ENCODE peak calls at places on chromosomes 5 and 9, in six cellular contexts. F is MM.1S, A is adrenal gland, I is IMR-90, J is heart right ventricle, V is Caco-2. L is an unnamed sample.

GRCh38 chr5:43041131-43041668 is 1.1 kb upstream of the ANXA2R start:
- DNase-seq in F (no peak), A (peak), I (no peak), J (peak), V (peak), L (peak)

GRCh38 chr5:11174601-11175000 is 413.6 kb upstream of the DAP start:
- DNase-seq in F (no peak), A (no peak), I (no peak), J (no peak), V (no peak), L (no peak)

GRCh38 chr5:130871346-130872086 is 293.5 kb downstream of the HINT1 start:
- DNase-seq in F (peak), A (no peak), I (peak), J (peak), V (peak), L (peak)

GRCh38 chr5:114055810-114056476 is 305.9 kb upstream of the KCNN2 start:
- DNase-seq in F (no peak), A (peak), I (peak), J (peak), V (no peak), L (peak)

GRCh38 chr5:60334281-60334713 is 365.7 kb downstream of the DEPDC1B start:
- DNase-seq in F (no peak), A (no peak), I (peak), J (no peak), V (no peak), L (no peak)

GRCh38 chr5:134077926-134078580 is 36.4 kb upstream of the TCF7 start:
- DNase-seq in F (no peak), A (no peak), I (no peak), J (no peak), V (no peak), L (no peak)

GRCh38 chr9:107881625-107882300 is 392.2 kb upstream of the KLF4 start:
- DNase-seq in F (no peak), A (no peak), I (peak), J (no peak), V (no peak), L (no peak)

GRCh38 chr9:85200726-85201402 is 531.3 kb downstream of the NTRK2 start:
- DNase-seq in F (no peak), A (no peak), I (no peak), J (no peak), V (no peak), L (no peak)

GRCh38 chr5:124706729-124707361 is 39.6 kb downstream of the ZNF608 start:
- DNase-seq in F (no peak), A (no peak), I (peak), J (peak), V (peak), L (peak)

GRCh38 chr5:122501087-122501435 is 189.0 kb downstream of the SNCAIP start:
- DNase-seq in F (no peak), A (no peak), I (peak), J (no peak), V (no peak), L (no peak)

GRCh38 chr9:80931163-80931562 is 758.2 kb downstream of the TLE1 start:
- DNase-seq in F (no peak), A (no peak), I (no peak), J (no peak), V (no peak), L (no peak)

GRCh38 chr5:27969157-27969556 is 930.8 kb upstream of the CDH9 start:
- DNase-seq in F (peak), A (no peak), I (no peak), J (no peak), V (no peak), L (no peak)

GRCh38 chr9:35763803-35764202 is 9.7 kb upstream of the MSMP start:
- DNase-seq in F (no peak), A (no peak), I (no peak), J (no peak), V (no peak), L (no peak)
- H3K4me3 ChIP-seq in F (no peak), A (no peak), I (no peak), J (no peak), V (no peak), L (no peak)

GRCh38 chr5:53381-54174 is 38.4 kb upstream of the PLEKHG4B start:
- DNase-seq in F (no peak), A (peak), I (peak), J (no peak), V (peak), L (peak)
- H3K4me3 ChIP-seq in F (no peak), A (no peak), I (peak), J (peak), V (peak), L (peak)

GRCh38 chr5:152124413-152125082 is 199.9 kb upstream of the GLRA1 start:
- DNase-seq in F (no peak), A (no peak), I (no peak), J (no peak), V (no peak), L (no peak)
- H3K4me3 ChIP-seq in F (no peak), A (no peak), I (no peak), J (no peak), V (no peak), L (no peak)

GRCh38 chr9:131552030-131552429 is 6.7 kb downstream of the PRRT1B start:
- DNase-seq in F (no peak), A (no peak), I (no peak), J (no peak), V (no peak), L (no peak)

GRCh38 chr9:131543141-131543540 is 2.2 kb upstream of the PRRT1B start:
- DNase-seq in F (no peak), A (no peak), I (no peak), J (no peak), V (no peak), L (no peak)

GRCh38 chr9:131545003-131545785 is at the start of gene PRRT1B:
- DNase-seq in F (no peak), A (no peak), I (no peak), J (no peak), V (peak), L (no peak)

GRCh38 chr9:131545786-131546335 is 538 bp downstream of the PRRT1B start:
- DNase-seq in F (no peak), A (no peak), I (no peak), J (no peak), V (peak), L (no peak)

DNA sequence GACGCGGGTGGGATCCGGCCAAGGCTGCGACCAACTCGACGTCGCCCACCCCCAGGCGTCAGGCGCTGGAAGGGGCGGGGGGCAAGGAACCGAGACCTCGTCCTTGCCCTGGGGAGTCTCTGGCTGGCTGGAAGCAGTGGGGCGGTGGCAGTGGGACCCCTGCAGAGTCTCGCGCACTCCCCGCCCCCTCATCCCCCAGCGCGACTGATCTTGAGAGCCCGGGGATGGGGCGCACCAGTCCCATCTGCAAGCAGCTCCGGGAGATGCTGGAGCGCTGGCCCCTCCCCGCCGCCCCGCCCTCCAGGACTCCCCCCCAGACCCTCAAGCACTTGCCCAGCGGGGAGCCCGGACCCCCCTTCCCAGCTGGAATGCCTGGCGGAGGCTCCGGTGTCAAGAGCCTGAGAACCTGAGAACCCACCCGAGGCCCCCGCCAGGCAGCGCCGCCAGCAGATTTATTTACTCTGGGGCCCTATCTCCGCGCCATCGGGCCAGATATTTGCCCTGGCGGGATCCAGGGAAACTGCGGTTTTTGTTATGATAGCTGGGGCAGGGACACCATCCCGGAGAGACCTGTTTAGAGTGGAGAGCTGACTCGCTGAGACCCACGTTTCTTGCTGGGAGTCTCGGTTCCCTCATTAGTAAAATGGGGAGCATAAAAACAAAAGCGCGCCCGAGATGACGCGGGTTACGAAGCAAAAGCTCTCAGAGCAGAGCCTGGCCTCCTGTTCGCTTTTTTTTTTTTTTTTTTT is 1.2 kb downstream of the PRRT1B start:
- DNase-seq in F (no peak), A (no peak), I (peak), J (no peak), V (peak), L (no peak)
- H3K4me3 ChIP-seq in F (no peak), A (no peak), I (peak), J (peak), V (peak), L (no peak)